ENCODE peak calls at places on chromosomes 13 and 19, in ten cellular contexts. T, F, M, D, Z, H, Y, Q, U and B are unnamed samples.

GRCh38 chr13:93775507-93776108 is 549.0 kb downstream of the GPC6 start:
- DNase-seq in F (no peak), D (peak), M (no peak), Z (no peak), T (no peak), U (peak), H (no peak), Y (no peak), Q (no peak), B (no peak)

GRCh38 chr13:62556973-62557372 is 1141.3 kb upstream of the PCDH20 start:
- DNase-seq in F (no peak), M (no peak), Y (no peak), H (no peak), Z (no peak), D (no peak), U (no peak), Q (no peak), T (no peak), B (no peak)

GRCh38 chr19:18800079-18800478 is 9.0 kb upstream of the COMP start:
- DNase-seq in Z (no peak), U (no peak), M (no peak), H (no peak), Q (no peak), T (no peak), F (no peak), Y (no peak), D (no peak), B (no peak)

GRCh38 chr13:35349673-35350278 is 126.7 kb downstream of the MAB21L1 start:
- DNase-seq in Q (no peak), F (no peak), Y (no peak), T (peak), M (no peak), Z (no peak), D (peak), H (no peak), U (peak), B (no peak)

GRCh38 chr19:15551183-15552004 is 43.1 kb downstream of the CYP4F22 start:
- DNase-seq in D (peak), T (peak), F (no peak), Y (peak), M (peak), Z (peak), Q (peak), U (peak), H (peak), B (no peak)

GRCh38 chr13:38914070-38914469 is 76.6 kb downstream of the STOML3 start:
- DNase-seq in T (no peak), Z (no peak), Q (no peak), H (no peak), F (no peak), Y (no peak), U (no peak), D (no peak), M (no peak), B (no peak)

GRCh38 chr13:113322043-113322461 is 25.0 kb downstream of the LAMP1 start:
- DNase-seq in M (no peak), D (no peak), F (no peak), U (no peak), Q (no peak), Z (no peak), H (no peak), T (no peak), Y (no peak), B (no peak)

GRCh38 chr13:43123856-43124255 is 100.5 kb downstream of the DNAJC15 start:
- DNase-seq in D (no peak), Y (no peak), Z (no peak), F (no peak), Q (no peak), M (no peak), U (no peak), T (no peak), H (no peak), B (no peak)

GRCh38 chr13:95660981-95661581 is 15.9 kb upstream of the DNAJC3 start:
- DNase-seq in Z (no peak), M (no peak), F (peak), U (peak), D (peak), Q (no peak), H (peak), Y (peak), T (no peak), B (no peak)

GRCh38 chr19:38004505-38005223 is 97.7 kb downstream of the SIPA1L3 start:
- DNase-seq in Q (no peak), T (peak), Y (peak), F (peak), M (no peak), Z (no peak), D (peak), H (no peak), U (peak), B (peak)

GRCh38 chr19:58380037-58380735 is 644 bp downstream of the ZNF837 start:
- DNase-seq in U (no peak), Y (peak), F (no peak), Q (no peak), H (no peak), M (no peak), Z (peak), D (no peak), T (no peak), B (no peak)

GRCh38 chr19:38707512-38708114 is 36.7 kb downstream of the CAPN12 start:
- DNase-seq in Z (no peak), Q (no peak), D (peak), M (no peak), F (no peak), H (no peak), T (no peak), U (no peak), Y (no peak), B (no peak)

GRCh38 chr19:29685326-29685725 is 20.1 kb downstream of the PLEKHF1 start:
- DNase-seq in F (no peak), Q (no peak), H (no peak), Z (no peak), D (peak), U (no peak), M (no peak), Y (no peak), T (no peak), B (no peak)

GRCh38 chr19:4130635-4131438 is 6.9 kb upstream of the MAP2K2 start:
- DNase-seq in M (no peak), Y (peak), Z (no peak), D (peak), Q (no peak), U (peak), H (no peak), T (no peak), F (no peak), B (no peak)

GRCh38 chr19:10513223-10513622 is 4.0 kb downstream of the S1PR5 start:
- DNase-seq in H (no peak), F (no peak), U (no peak), Q (no peak), D (no peak), Y (no peak), M (no peak), T (no peak), Z (no peak), B (no peak)

GRCh38 chr19:39568604-39569003 is 28.6 kb upstream of the EID2 start:
- DNase-seq in U (peak), M (no peak), H (no peak), Q (no peak), Y (no peak), D (peak), Z (no peak), F (no peak), T (no peak), B (no peak)

GRCh38 chr19:11176466-11177193 is 20.7 kb downstream of the KANK2 start:
- DNase-seq in F (no peak), T (no peak), U (no peak), H (no peak), Y (no peak), D (no peak), Q (no peak), Z (no peak), M (no peak), B (no peak)

GRCh38 chr19:19657397-19657783 is 6.1 kb downstream of the ATP13A1 start:
- DNase-seq in Y (no peak), H (no peak), D (peak), M (no peak), Z (no peak), U (no peak), T (no peak), F (no peak), Q (no peak), B (no peak)

GRCh38 chr13:58476176-58476575 is 844.6 kb downstream of the PCDH17 start:
- DNase-seq in F (no peak), T (no peak), M (no peak), Z (no peak), Q (no peak), H (no peak), Y (no peak), U (no peak), D (no peak), B (no peak)

GRCh38 chr13:27662738-27663470 is 41.2 kb downstream of the POLR1D start:
- DNase-seq in U (no peak), F (no peak), D (no peak), M (no peak), Q (no peak), Z (no peak), Y (no peak), H (no peak), T (no peak), B (no peak)